ENCODE peak calls at places on chromosomes 4 and X, in five cellular contexts. Y is posterior cingulate gyrus; Z is iris pigment epithelial cell; N is stimulated activated CD4-positive, alpha-beta T cell treated with anti-CD3 and anti-CD28 coated beads, Interleukin-1b, Interleukin-23, amount 100 ng/mL, for 48 hours; T is T-helper 9 cell. B is an unnamed sample.

GRCh38 chr4:105106416-105106815 is 40.3 kb upstream of the TET2 start:
- DNase-seq in Y (no peak), Z (peak; percentile 39), N (no peak), T (no peak), B (no peak)

GRCh38 chr4:47531241-47531953 is 46.3 kb downstream of the ATP10D start:
- DNase-seq in Y (no peak), Z (peak; percentile 98), N (peak; percentile 30), T (peak; percentile 20), B (peak; percentile 29)

GRCh38 chrX:118823263-118824172 is at the start of gene ZCCHC12:
- DNase-seq in Y (peak; percentile 40), Z (peak; percentile 52), N (peak; percentile 8), T (peak; percentile 9), B (peak; percentile 97)

GRCh38 chrX:133413218-133413925 is 1.9 kb downstream of the GPC4 start:
- DNase-seq in Y (no peak), Z (no peak), N (no peak), T (no peak), B (peak; percentile 78)

GRCh38 chrX:40727093-40727492 is 8.2 kb downstream of the MED14 start:
- DNase-seq in Y (no peak), Z (no peak), N (no peak), T (no peak), B (no peak)

GRCh38 chrX:41095174-41095573 is 9.9 kb downstream of the USP9X start:
- DNase-seq in Y (no peak), Z (no peak), N (no peak), T (no peak), B (no peak)

GRCh38 chrX:46407753-46408130 is 137.5 kb downstream of the ZNF674 start:
- DNase-seq in Y (no peak), Z (peak; percentile 65), N (no peak), T (no peak), B (no peak)

GRCh38 chr4:166324321-166324720 is 451.3 kb downstream of the TLL1 start:
- DNase-seq in Y (no peak), Z (peak; percentile 7), N (no peak), T (no peak), B (peak; percentile 52)

GRCh38 chr4:119783200-119783978 is 154.8 kb upstream of the PDE5A start:
- DNase-seq in Y (no peak), Z (no peak), N (no peak), T (no peak), B (no peak)

GRCh38 chr4:180598281-180598680 is 1644.9 kb upstream of the TENM3 start:
- DNase-seq in Y (no peak), Z (no peak), N (no peak), T (no peak), B (no peak)

B was measured in ELF-1.